ENCODE peak calls at places on chromosomes 16 and 17, in eight cellular contexts. U is heart right ventricle, O is stomach, X is prostate gland, T is right atrium auricular region, A is A549, J is tibial artery, N is adrenal gland. B is an unnamed sample.

GRCh38 chr17:68514809-68515208 is 2.6 kb downstream of the PRKAR1A start:
- DNase-seq in U (no peak), O (no peak), X (no peak), T (no peak), A (no peak), J (no peak), N (no peak), B (no peak)

GRCh38 chr17:82938486-82939212 is 98.8 kb upstream of the ZNF750 start:
- DNase-seq in U (no peak), O (no peak), X (no peak), T (no peak), A (no peak), J (no peak), N (peak), B (no peak)

GRCh38 chr17:44008205-44008909 is 3.9 kb downstream of the NAGS start:
- DNase-seq in U (no peak), O (no peak), X (no peak), T (no peak), A (no peak), J (no peak), N (no peak), B (no peak)

GRCh38 chr16:68065716-68066305 is 19.4 kb upstream of the NFATC3 start:
- DNase-seq in U (no peak), O (peak), X (no peak), T (peak), A (no peak), J (no peak), N (no peak), B (no peak)

GRCh38 chr17:79624658-79625478 is 14.0 kb upstream of the RBFOX3 start:
- DNase-seq in U (no peak), O (no peak), X (no peak), T (no peak), A (no peak), J (peak), N (peak), B (no peak)

GRCh38 chr17:76997981-76998531 is 129.9 kb downstream of the MGAT5B start:
- DNase-seq in U (no peak), O (no peak), X (no peak), T (no peak), A (no peak), J (no peak), N (no peak), B (no peak)

GRCh38 chr17:6138761-6139446 is 68.7 kb downstream of the WSCD1 start:
- DNase-seq in U (no peak), O (no peak), X (no peak), T (no peak), A (no peak), J (no peak), N (no peak), B (peak)

GRCh38 chr16:67529639-67530012 is 997 bp downstream of the RIPOR1 start:
- DNase-seq in U (no peak), O (no peak), X (no peak), T (no peak), A (no peak), J (no peak), N (peak), B (no peak)

GRCh38 chr16:85312642-85313540 is 200.6 kb upstream of the CIBAR2 start:
- DNase-seq in U (no peak), O (no peak), X (no peak), T (no peak), A (no peak), J (no peak), N (peak), B (no peak)

GRCh38 chr16:29862383-29862883 is 593 bp downstream of the CDIPT start:
- DNase-seq in U (no peak), O (peak), X (peak), T (no peak), A (no peak), J (no peak), N (no peak), B (no peak)

GRCh38 chr17:26731005-26731921 is 562.7 kb upstream of the WSB1 start:
- DNase-seq in U (no peak), O (no peak), X (no peak), T (no peak), A (no peak), J (no peak), N (no peak), B (no peak)

GRCh38 chr16:20301840-20302239 is 25.5 kb downstream of the GP2 start:
- DNase-seq in U (no peak), O (no peak), X (no peak), T (no peak), A (no peak), J (no peak), N (no peak), B (no peak)

GRCh38 chr16:72876981-72877373 is 171.0 kb downstream of the ZFHX3 start:
- DNase-seq in U (no peak), O (no peak), X (no peak), T (no peak), A (no peak), J (no peak), N (no peak), B (no peak)

GRCh38 chr17:60585887-60586286 is 14.1 kb upstream of the PPM1D start:
- DNase-seq in U (no peak), O (no peak), X (no peak), T (no peak), A (no peak), J (no peak), N (no peak), B (no peak)

GRCh38 chr17:19513897-19514488 is 19.7 kb upstream of the SLC47A1 start:
- DNase-seq in U (peak), O (peak), X (peak), T (peak), A (peak), J (peak), N (peak), B (peak)

GRCh38 chr17:47978324-47978723 is 7.4 kb downstream of the CDK5RAP3 start:
- DNase-seq in U (peak), O (peak), X (peak), T (no peak), A (peak), J (no peak), N (peak), B (peak)

GRCh38 chr16:85614338-85615013 is 1.4 kb downstream of the GSE1 start:
- DNase-seq in U (no peak), O (no peak), X (no peak), T (no peak), A (peak), J (no peak), N (no peak), B (no peak)

GRCh38 chr17:80729016-80729415 is 184.4 kb downstream of the RPTOR start:
- DNase-seq in U (no peak), O (no peak), X (no peak), T (no peak), A (no peak), J (no peak), N (no peak), B (no peak)

GRCh38 chr17:32515677-32516383 is 29.0 kb downstream of the CDK5R1 start:
- DNase-seq in U (no peak), O (no peak), X (no peak), T (no peak), A (no peak), J (no peak), N (no peak), B (no peak)

GRCh38 chr17:70775667-70776066 is 606.3 kb downstream of the KCNJ2 start:
- DNase-seq in U (no peak), O (no peak), X (no peak), T (no peak), A (no peak), J (no peak), N (no peak), B (no peak)

GRCh38 chr17:19020016-19020415 is 15.5 kb upstream of the FAM83G start:
- DNase-seq in U (no peak), O (no peak), X (no peak), T (no peak), A (no peak), J (no peak), N (no peak), B (no peak)

GRCh38 chr16:177394-177822 is 928 bp downstream of the HBA1 start:
- DNase-seq in U (no peak), O (no peak), X (no peak), T (no peak), A (no peak), J (no peak), N (no peak), B (no peak)

GRCh38 chr17:7064248-7064647 is 15.8 kb downstream of the CLEC10A start:
- DNase-seq in U (no peak), O (no peak), X (no peak), T (no peak), A (no peak), J (no peak), N (no peak), B (no peak)

GRCh38 chr17:82937411-82938371 is 97.9 kb upstream of the ZNF750 start:
- DNase-seq in U (peak), O (peak), X (no peak), T (no peak), A (no peak), J (no peak), N (no peak), B (no peak)

GRCh38 chr16:49168146-49168545 is 113.5 kb downstream of the CBLN1 start:
- DNase-seq in U (no peak), O (no peak), X (no peak), T (no peak), A (no peak), J (no peak), N (no peak), B (no peak)

GRCh38 chr17:39745335-39746144 is 7.8 kb downstream of the GRB7 start:
- DNase-seq in U (no peak), O (no peak), X (no peak), T (no peak), A (no peak), J (no peak), N (no peak), B (no peak)

GRCh38 chr17:47265983-47266541 is 12.4 kb downstream of the ITGB3 start:
- DNase-seq in U (no peak), O (no peak), X (no peak), T (no peak), A (no peak), J (peak), N (peak), B (no peak)

GRCh38 chr17:69533481-69534234 is 119.2 kb downstream of the MAP2K6 start:
- DNase-seq in U (no peak), O (no peak), X (no peak), T (no peak), A (no peak), J (no peak), N (no peak), B (no peak)

GRCh38 chr16:10577305-10578202 is 2.8 kb downstream of the EMP2 start:
- DNase-seq in U (peak), O (no peak), X (no peak), T (no peak), A (no peak), J (no peak), N (no peak), B (no peak)

GRCh38 chr16:64900517-64900916 is 221.3 kb downstream of the CDH11 start:
- DNase-seq in U (no peak), O (no peak), X (no peak), T (no peak), A (no peak), J (no peak), N (no peak), B (no peak)

GRCh38 chr17:3012926-3013581 is 50.4 kb downstream of the OR1D5 start:
- DNase-seq in U (peak), O (peak), X (peak), T (peak), A (peak), J (peak), N (peak), B (peak)

GRCh38 chr17:12107905-12108304 is 87.2 kb downstream of the MAP2K4 start:
- DNase-seq in U (no peak), O (no peak), X (no peak), T (no peak), A (no peak), J (no peak), N (no peak), B (no peak)

GRCh38 chr16:56600398-56600999 is 7.9 kb upstream of the MT2A start:
- DNase-seq in U (no peak), O (peak), X (peak), T (no peak), A (peak), J (peak), N (peak), B (peak)

GRCh38 chr17:52828621-52829020 is 670.1 kb upstream of the CA10 start:
- DNase-seq in U (no peak), O (no peak), X (no peak), T (no peak), A (no peak), J (no peak), N (no peak), B (no peak)

GRCh38 chr17:15882777-15883176 is 62.2 kb upstream of the ADORA2B start:
- DNase-seq in U (no peak), O (no peak), X (no peak), T (no peak), A (no peak), J (no peak), N (peak), B (no peak)

GRCh38 chr16:79810449-79811189 is 210.1 kb upstream of the MAF start:
- DNase-seq in U (no peak), O (no peak), X (no peak), T (no peak), A (no peak), J (no peak), N (no peak), B (no peak)
- H3K27ac ChIP-seq in U (no peak), O (no peak), X (peak), T (no peak), A (no peak), J (no peak), N (no peak), B (no peak)

DNA sequence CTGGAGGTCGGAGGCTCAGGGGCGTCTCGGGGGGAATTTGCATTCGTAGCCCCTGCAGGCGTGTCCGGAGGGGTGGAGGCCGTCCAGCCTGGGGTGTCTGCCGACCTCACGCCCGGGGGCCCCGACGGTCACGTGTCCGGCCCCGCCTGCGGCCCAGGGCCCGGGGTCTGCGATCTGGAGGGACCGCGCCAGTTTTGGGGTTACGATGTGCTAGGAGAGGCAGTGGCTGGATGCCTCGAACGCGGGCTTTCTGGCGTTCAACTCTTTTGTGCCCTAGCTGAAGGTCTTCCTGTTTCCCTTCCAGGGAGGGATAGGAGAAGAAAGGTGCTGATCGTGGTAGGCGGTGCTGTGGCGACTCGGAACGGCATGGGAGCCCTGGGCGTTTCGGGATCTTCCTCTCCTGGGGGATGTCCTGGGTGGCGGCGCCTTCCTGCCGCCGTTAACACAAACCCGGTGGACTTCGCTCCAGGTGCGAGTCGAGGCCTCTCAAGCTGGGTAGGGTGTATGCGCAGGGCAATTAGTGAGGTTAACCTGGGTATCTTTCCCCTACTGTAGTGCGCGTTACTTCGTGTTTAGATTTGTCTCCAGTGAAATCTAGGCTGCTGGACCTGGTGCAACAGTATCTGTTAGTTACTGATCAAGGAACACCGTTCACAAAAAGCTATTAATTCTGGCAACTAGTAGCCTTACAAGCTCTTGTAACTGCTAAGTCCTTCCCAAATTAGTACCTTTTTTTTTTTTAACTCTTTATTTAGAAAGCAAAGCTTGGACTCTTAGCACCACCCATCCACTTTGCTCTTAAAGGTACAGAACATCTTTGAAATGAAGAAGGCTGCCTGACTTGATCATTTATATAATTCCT is 1.3 kb downstream of the AKAP1 start:
- DNase-seq in U (peak), O (peak), X (no peak), T (no peak), A (peak), J (peak), N (peak), B (no peak)
- H3K27ac ChIP-seq in U (peak), O (peak), X (peak), T (peak), A (peak), J (peak), N (peak), B (peak)

GRCh38 chr17:49823614-49824013 is 24.3 kb downstream of the TAC4 start:
- DNase-seq in U (no peak), O (no peak), X (no peak), T (no peak), A (no peak), J (no peak), N (no peak), B (no peak)

GRCh38 chr17:49820773-49821172 is 27.1 kb downstream of the TAC4 start:
- DNase-seq in U (no peak), O (no peak), X (no peak), T (no peak), A (no peak), J (no peak), N (no peak), B (no peak)

GRCh38 chr17:49822829-49823228 is 25.0 kb downstream of the TAC4 start:
- DNase-seq in U (peak), O (no peak), X (no peak), T (peak), A (no peak), J (peak), N (no peak), B (no peak)

GRCh38 chr17:49821466-49821865 is 26.4 kb downstream of the TAC4 start:
- DNase-seq in U (no peak), O (no peak), X (no peak), T (no peak), A (no peak), J (no peak), N (no peak), B (no peak)

DNA sequence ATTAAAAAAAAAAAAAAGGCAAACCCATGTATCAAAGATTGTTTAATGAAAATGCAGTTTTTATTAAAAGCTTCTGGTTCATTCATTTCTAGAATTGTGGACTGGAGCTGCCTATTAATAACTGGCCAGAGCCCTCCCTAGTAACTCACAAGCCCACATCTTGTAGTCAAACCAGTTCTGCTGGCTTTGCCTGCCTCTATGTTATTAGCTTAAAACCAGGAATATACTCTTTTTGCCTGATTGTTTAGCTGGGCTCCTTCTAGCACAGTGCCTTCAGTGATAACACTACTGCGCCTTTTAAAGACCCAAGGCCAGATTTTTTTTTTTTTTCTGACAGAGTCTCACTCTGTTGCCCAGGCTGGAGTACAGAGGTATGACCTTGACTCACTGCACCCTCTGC is 26.0 kb downstream of the TAC4 start:
- DNase-seq in U (no peak), O (peak), X (peak), T (no peak), A (no peak), J (no peak), N (no peak), B (no peak)
- H3K27ac ChIP-seq in U (no peak), O (peak), X (peak), T (no peak), A (no peak), J (no peak), N (no peak), B (no peak)

GRCh38 chr16:16167927-16168326 is 55.4 kb downstream of the ABCC6 start:
- DNase-seq in U (no peak), O (no peak), X (no peak), T (no peak), A (no peak), J (no peak), N (no peak), B (no peak)

GRCh38 chr16:16166085-16166484 is 57.2 kb downstream of the ABCC6 start:
- DNase-seq in U (no peak), O (no peak), X (no peak), T (no peak), A (no peak), J (no peak), N (no peak), B (no peak)

GRCh38 chr16:16164244-16164643 is 59.0 kb downstream of the ABCC6 start:
- DNase-seq in U (no peak), O (no peak), X (no peak), T (no peak), A (no peak), J (no peak), N (no peak), B (no peak)

GRCh38 chr16:16169615-16170014 is 53.7 kb downstream of the ABCC6 start:
- DNase-seq in U (no peak), O (no peak), X (no peak), T (no peak), A (no peak), J (no peak), N (no peak), B (no peak)

GRCh38 chr16:16166952-16167351 is 56.3 kb downstream of the ABCC6 start:
- DNase-seq in U (no peak), O (no peak), X (no peak), T (no peak), A (no peak), J (no peak), N (no peak), B (no peak)
- H3K27ac ChIP-seq in U (no peak), O (no peak), X (no peak), T (no peak), A (no peak), J (no peak), N (no peak), B (no peak)

GRCh38 chr16:81650982-81651562 is 128.0 kb upstream of the PLCG2 start:
- DNase-seq in U (peak), O (peak), X (peak), T (peak), A (no peak), J (peak), N (peak), B (no peak)
- H3K27ac ChIP-seq in U (peak), O (peak), X (no peak), T (peak), A (peak), J (peak), N (peak), B (no peak)

GRCh38 chr17:75555679-75556153 is 30.2 kb downstream of the LLGL2 start:
- DNase-seq in U (no peak), O (peak), X (no peak), T (no peak), A (no peak), J (no peak), N (no peak), B (no peak)

GRCh38 chr17:75551276-75551675 is 25.8 kb downstream of the LLGL2 start:
- DNase-seq in U (no peak), O (no peak), X (no peak), T (no peak), A (no peak), J (no peak), N (no peak), B (no peak)

GRCh38 chr17:75552425-75552824 is 26.9 kb downstream of the LLGL2 start:
- DNase-seq in U (no peak), O (no peak), X (no peak), T (no peak), A (no peak), J (no peak), N (no peak), B (no peak)

GRCh38 chr17:75552847-75553552 is 27.5 kb downstream of the LLGL2 start:
- DNase-seq in U (no peak), O (no peak), X (no peak), T (no peak), A (no peak), J (no peak), N (no peak), B (no peak)

GRCh38 chr17:75553553-75554110 is 28.1 kb downstream of the LLGL2 start:
- DNase-seq in U (no peak), O (no peak), X (no peak), T (no peak), A (no peak), J (no peak), N (no peak), B (no peak)
- H3K27ac ChIP-seq in U (no peak), O (no peak), X (no peak), T (no peak), A (peak), J (peak), N (no peak), B (peak)

B was measured in substantia nigra.